ENCODE peak calls at places on chromosomes 1 and 21, in six cellular contexts. Q is prostate gland, G is esophagus squamous epithelium, J is endothelial cell, L is right atrium auricular region, U is foreskin fibroblast. M is an unnamed sample.

GRCh38 chr1:9612871-9613624 is 24.3 kb downstream of the TMEM201 start:
- DNase-seq in U (no peak), J (no peak), L (no peak), Q (no peak), G (no peak), M (no peak)

GRCh38 chr1:13819637-13820036 is 119.6 kb downstream of the PRDM2 start:
- DNase-seq in Q (no peak), U (no peak), G (no peak), J (no peak), L (peak), M (no peak)

GRCh38 chr21:45525153-45525909 is 16.9 kb downstream of the SLC19A1 start:
- DNase-seq in U (no peak), J (no peak), Q (no peak), G (no peak), L (no peak), M (no peak)

GRCh38 chr1:230286166-230286889 is 139.8 kb downstream of the PGBD5 start:
- DNase-seq in L (no peak), J (no peak), U (no peak), G (no peak), Q (no peak), M (no peak)

GRCh38 chr1:166905930-166906329 is 29.9 kb upstream of the TADA1 start:
- DNase-seq in U (no peak), G (no peak), L (no peak), Q (no peak), J (no peak), M (peak)

GRCh38 chr1:147815503-147815902 is 55.1 kb upstream of the GJA5 start:
- DNase-seq in J (no peak), G (no peak), L (no peak), U (no peak), Q (no peak), M (no peak)

GRCh38 chr1:224170748-224171478 is 12.1 kb upstream of the DEGS1 start:
- DNase-seq in U (no peak), L (no peak), G (no peak), Q (no peak), J (no peak), M (peak)

GRCh38 chr1:231808116-231808515 is 181.5 kb downstream of the DISC1 start:
- DNase-seq in U (no peak), J (no peak), Q (no peak), L (no peak), G (no peak), M (no peak)

GRCh38 chr1:46805755-46806154 is 6.9 kb downstream of the CYP4B1 start:
- DNase-seq in G (no peak), L (no peak), J (no peak), U (no peak), Q (no peak), M (no peak)

GRCh38 chr1:92134331-92134730 is 54.2 kb downstream of the BTBD8 start:
- DNase-seq in J (no peak), L (no peak), G (no peak), Q (no peak), U (no peak), M (no peak)

GRCh38 chr1:65255088-65256050 is 54.0 kb upstream of the DNAJC6 start:
- DNase-seq in J (peak), U (no peak), G (no peak), L (no peak), Q (no peak), M (no peak)

GRCh38 chr1:42152119-42152518 is 1.1 kb upstream of the GUCA2B start:
- DNase-seq in U (no peak), Q (peak), J (no peak), G (no peak), L (no peak), M (no peak)

GRCh38 chr1:9151326-9151860 is 22.5 kb upstream of the GPR157 start:
- DNase-seq in J (no peak), Q (no peak), U (no peak), L (no peak), G (no peak), M (no peak)

GRCh38 chr1:15949453-15950245 is 26.3 kb downstream of the ZBTB17 start:
- DNase-seq in L (peak), U (peak), J (no peak), G (peak), Q (peak), M (peak)

GRCh38 chr1:20376171-20376570 is 85.5 kb downstream of the VWA5B1 start:
- DNase-seq in Q (no peak), G (no peak), U (no peak), J (no peak), L (no peak), M (no peak)

GRCh38 chr1:10745886-10746455 is 50.5 kb downstream of the CASZ1 start:
- DNase-seq in U (no peak), J (no peak), G (no peak), L (peak), Q (peak), M (no peak)

GRCh38 chr21:10430007-10430406 is 91.4 kb upstream of the TPTE start:
- DNase-seq in U (no peak), Q (no peak), L (no peak), G (no peak), J (no peak), M (no peak)

GRCh38 chr1:99748419-99748818 is 18.0 kb downstream of the FRRS1 start:
- DNase-seq in U (no peak), L (no peak), G (no peak), J (no peak), Q (no peak), M (no peak)

GRCh38 chr1:221865808-221866207 is 123.9 kb upstream of the DUSP10 start:
- DNase-seq in Q (no peak), J (no peak), U (peak), L (no peak), G (no peak), M (no peak)

GRCh38 chr1:164914208-164914607 is 355.2 kb downstream of the PBX1 start:
- DNase-seq in Q (peak), L (no peak), G (no peak), J (no peak), U (peak), M (no peak)

GRCh38 chr1:198936371-198937083 is 297.7 kb downstream of the PTPRC start:
- DNase-seq in L (no peak), U (no peak), J (no peak), G (no peak), Q (no peak), M (no peak)

GRCh38 chr1:170664828-170665617 is 1.1 kb downstream of the PRRX1 start:
- DNase-seq in J (peak), L (no peak), U (peak), G (no peak), Q (no peak), M (no peak)
- TF ChIP-seq CTCF in J (no peak), L (no peak), U (peak), G (no peak), Q (no peak), M (no peak)

DNA sequence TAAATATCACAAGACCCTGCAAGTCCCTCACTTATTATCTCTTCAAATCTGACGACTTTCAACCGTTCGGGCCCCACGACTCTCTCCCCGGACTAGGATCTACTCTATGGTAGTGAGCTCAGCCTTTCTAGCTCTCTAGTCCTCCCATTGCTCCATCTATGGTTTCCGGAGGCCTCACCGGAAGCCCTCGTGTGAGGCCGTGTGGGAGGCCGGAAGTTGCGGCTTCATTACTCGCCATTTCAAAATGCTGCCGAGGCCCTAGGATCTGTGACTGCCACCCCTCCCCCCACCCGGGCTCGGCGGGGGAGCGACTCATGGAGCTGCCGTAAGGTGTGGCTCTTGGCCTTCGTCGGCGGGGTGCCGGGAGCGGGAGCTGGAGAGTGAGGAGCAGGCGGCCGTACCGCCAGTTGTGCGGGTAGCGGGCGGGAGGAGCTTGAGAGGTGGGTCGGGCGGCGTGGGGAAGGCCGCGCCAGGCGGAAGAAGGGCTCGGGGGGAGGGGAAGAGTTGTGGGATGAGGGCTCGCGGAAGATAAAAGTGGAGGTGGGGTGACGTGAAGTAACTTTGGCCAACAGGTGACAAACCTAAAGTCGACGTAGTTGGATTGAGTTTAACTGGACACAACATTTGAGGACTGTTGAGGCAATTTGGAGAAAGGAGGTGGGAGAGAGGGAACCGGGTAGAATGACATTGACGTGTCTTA is at the start of gene MDM4:
- DNase-seq in G (peak), L (peak), Q (peak), U (peak), J (peak), M (peak)
- TF ChIP-seq CTCF in G (no peak), L (no peak), Q (no peak), U (no peak), J (no peak), M (no peak)

GRCh38 chr1:153921803-153922075 is 1.0 kb downstream of the GATAD2B start:
- DNase-seq in J (no peak), G (no peak), Q (peak), U (no peak), L (no peak), M (peak)

GRCh38 chr1:153921080-153921802 is 1.5 kb downstream of the GATAD2B start:
- DNase-seq in L (no peak), U (no peak), Q (no peak), G (no peak), J (no peak), M (no peak)

GRCh38 chr1:153922838-153923652 is at the start of gene GATAD2B:
- DNase-seq in U (peak), J (peak), Q (peak), G (peak), L (peak), M (peak)

GRCh38 chr1:153919879-153920852 is 2.6 kb downstream of the GATAD2B start:
- DNase-seq in J (no peak), Q (no peak), G (no peak), U (peak), L (no peak), M (peak)

DNA sequence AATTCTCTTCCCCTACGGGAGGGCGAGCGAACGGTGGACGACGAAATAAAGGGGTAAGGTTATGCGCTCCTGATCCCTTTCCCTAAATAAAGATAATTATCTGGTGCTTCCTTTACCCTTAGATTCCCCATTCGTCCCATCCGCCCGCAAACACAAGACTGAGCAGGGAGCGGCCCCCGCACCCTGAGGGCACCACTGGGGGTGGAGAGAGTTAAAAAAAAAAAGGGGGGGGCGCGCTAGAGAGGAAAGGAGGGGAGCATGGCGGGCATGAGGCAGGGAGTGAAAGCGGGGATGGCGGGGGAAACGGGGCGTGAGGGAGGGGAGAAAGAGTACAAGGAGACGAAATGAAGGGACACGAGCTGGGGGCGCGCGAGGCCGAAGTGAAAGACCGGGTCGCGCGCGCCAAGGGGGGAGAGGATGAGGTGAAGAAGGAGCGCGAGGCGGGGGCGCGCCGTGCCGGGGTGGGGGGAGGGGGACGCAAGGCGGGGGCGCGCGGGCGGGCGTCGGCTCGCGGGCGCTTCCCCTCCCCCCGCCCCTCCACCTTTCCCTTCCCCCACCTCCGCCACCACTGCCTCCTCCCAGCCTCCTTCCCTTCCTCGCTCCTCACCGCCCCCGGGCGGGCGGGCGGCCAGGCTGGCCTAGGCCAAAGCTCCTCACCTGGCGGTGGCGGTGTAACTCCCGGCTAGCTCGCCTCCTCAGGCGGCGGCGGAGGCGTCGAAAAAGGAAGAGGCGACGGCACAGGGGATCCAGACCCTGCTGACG is 515 bp downstream of the GATAD2B start:
- DNase-seq in L (no peak), U (peak), G (no peak), J (peak), Q (peak), M (peak)
- TF ChIP-seq CTCF in L (no peak), U (no peak), G (no peak), J (no peak), Q (no peak), M (no peak)

GRCh38 chr1:111422546-111423391 is 4.8 kb downstream of the OVGP1 start:
- DNase-seq in J (no peak), U (no peak), Q (peak), L (no peak), G (no peak), M (no peak)
- TF ChIP-seq CTCF in J (no peak), U (no peak), Q (no peak), L (no peak), G (no peak), M (no peak)

GRCh38 chr1:21531243-21531642 is 22.0 kb downstream of the ALPL start:
- DNase-seq in Q (no peak), G (no peak), L (no peak), J (no peak), U (no peak), M (no peak)
- TF ChIP-seq CTCF in Q (no peak), G (no peak), L (no peak), J (no peak), U (no peak), M (no peak)

GRCh38 chr1:78559680-78560079 is 60.6 kb upstream of the IFI44L start:
- DNase-seq in Q (no peak), G (no peak), J (no peak), L (no peak), U (no peak), M (no peak)

GRCh38 chr1:78554840-78555239 is 64.1 kb downstream of the PTGFR start:
- DNase-seq in U (no peak), G (no peak), Q (no peak), L (no peak), J (no peak), M (no peak)

GRCh38 chr1:78549366-78549765 is 58.6 kb downstream of the PTGFR start:
- DNase-seq in G (no peak), Q (no peak), J (no peak), U (no peak), L (no peak), M (no peak)

DNA sequence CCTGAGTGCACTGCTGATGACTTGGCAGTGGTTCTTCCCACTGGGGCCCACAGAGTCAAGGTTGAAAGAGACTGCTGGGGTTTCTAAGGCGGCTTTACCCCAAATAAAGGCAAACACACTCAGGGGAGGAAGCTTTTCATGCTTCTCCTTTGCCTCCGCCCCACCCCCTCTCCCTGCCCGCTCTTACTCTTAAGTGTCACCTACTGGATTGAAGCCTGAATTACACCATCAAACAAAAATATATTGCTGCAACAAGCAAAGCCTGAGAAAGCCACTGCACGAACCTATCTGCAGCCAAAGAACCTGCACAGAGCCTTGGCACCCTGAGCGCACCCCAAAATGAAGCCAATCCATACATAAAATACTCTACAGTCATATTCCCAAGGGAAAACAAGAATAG is 63.1 kb downstream of the PTGFR start:
- DNase-seq in U (no peak), G (no peak), J (no peak), Q (no peak), L (no peak), M (peak)
- TF ChIP-seq CTCF in U (no peak), G (no peak), J (peak), Q (no peak), L (no peak), M (no peak)

M was measured in activated CD8-positive, alpha-beta T cell treated with anti-CD3 and anti-CD28 coated beads for 36 hours.